ENCODE peak calls at places on chromosome 5, in ten cellular contexts. B, H, Y, I, F, R, O, X, P and V are unnamed samples.

GRCh38 chr5:172726966-172727365 is 44.0 kb downstream of the DUSP1 start:
- DNase-seq in B (no peak), H (no peak), Y (no peak), I (no peak), F (no peak), R (no peak), O (no peak), X (no peak), P (no peak), V (no peak)

GRCh38 chr5:113053614-113054013 is 77.0 kb downstream of the DCP2 start:
- DNase-seq in B (no peak), H (no peak), Y (no peak), I (no peak), F (no peak), R (no peak), O (no peak), X (no peak), P (no peak), V (no peak)

GRCh38 chr5:66498791-66499207 is 97.4 kb upstream of the MAST4 start:
- DNase-seq in B (no peak), H (no peak), Y (peak; percentile 96), I (no peak), F (no peak), R (peak; percentile 11), O (peak; percentile 41), X (peak; percentile 31), P (peak; percentile 58), V (no peak)

GRCh38 chr5:80481019-80481893 is 6.6 kb upstream of the FAM151B start:
- DNase-seq in B (peak; percentile 64), H (no peak), Y (peak; percentile 58), I (peak; percentile 51), F (no peak), R (peak; percentile 79), O (peak; percentile 59), X (peak; percentile 28), P (peak; percentile 78), V (no peak)

GRCh38 chr5:168006473-168007130 is 284.8 kb upstream of the WWC1 start:
- DNase-seq in B (no peak), H (no peak), Y (no peak), I (no peak), F (no peak), R (no peak), O (peak; percentile 41), X (no peak), P (no peak), V (no peak)

GRCh38 chr5:16871746-16872339 is 64.2 kb downstream of the MYO10 start:
- DNase-seq in B (no peak), H (no peak), Y (no peak), I (no peak), F (no peak), R (no peak), O (no peak), X (no peak), P (peak; percentile 80), V (no peak)

GRCh38 chr5:136018814-136019777 is 9.7 kb upstream of the TGFBI start:
- DNase-seq in B (no peak), H (no peak), Y (peak; percentile 56), I (no peak), F (peak; percentile 89), R (no peak), O (no peak), X (peak; percentile 82), P (peak; percentile 96), V (no peak)

GRCh38 chr5:102554728-102555127 is 55.9 kb upstream of the SLCO6A1 start:
- DNase-seq in B (peak; percentile 13), H (no peak), Y (peak; percentile 4), I (no peak), F (no peak), R (peak; percentile 47), O (peak; percentile 12), X (no peak), P (no peak), V (no peak)

GRCh38 chr5:139904566-139905400 is 109.2 kb downstream of the PSD2 start:
- DNase-seq in B (peak; percentile 76), H (no peak), Y (no peak), I (no peak), F (peak; percentile 61), R (peak; percentile 82), O (no peak), X (peak; percentile 62), P (no peak), V (no peak)

GRCh38 chr5:88882321-88883038 is 504 bp downstream of the MEF2C start:
- DNase-seq in B (no peak), H (no peak), Y (peak; percentile 7), I (no peak), F (no peak), R (no peak), O (peak; percentile 24), X (no peak), P (peak; percentile 40), V (no peak)

GRCh38 chr5:157571357-157571827 is 4.2 kb downstream of the ADAM19 start:
- DNase-seq in B (peak; percentile 60), H (no peak), Y (no peak), I (no peak), F (no peak), R (peak; percentile 44), O (peak; percentile 45), X (no peak), P (peak; percentile 56), V (no peak)

GRCh38 chr5:167688731-167689130 is 602.7 kb upstream of the WWC1 start:
- DNase-seq in B (no peak), H (no peak), Y (peak; percentile 80), I (no peak), F (no peak), R (no peak), O (no peak), X (no peak), P (peak; percentile 58), V (no peak)

GRCh38 chr5:54639621-54640020 is 122.1 kb downstream of the SNX18 start:
- DNase-seq in B (no peak), H (no peak), Y (no peak), I (no peak), F (no peak), R (peak; percentile 27), O (no peak), X (no peak), P (no peak), V (no peak)

GRCh38 chr5:98568336-98568735 is 205.1 kb upstream of the RGMB start:
- DNase-seq in B (no peak), H (no peak), Y (no peak), I (no peak), F (no peak), R (no peak), O (no peak), X (no peak), P (peak; percentile 66), V (no peak)

GRCh38 chr5:90549729-90550275 is 8.8 kb upstream of the ADGRV1 start:
- DNase-seq in B (no peak), H (no peak), Y (no peak), I (no peak), F (no peak), R (no peak), O (no peak), X (no peak), P (no peak), V (no peak)
- H3K36me3 ChIP-seq in B (no peaks in the 10 kb centered on the region), H (no peaks in the 10 kb centered on the region), Y (no peaks in the 10 kb centered on the region), I (no peaks in the 10 kb centered on the region), F (no peaks in the 10 kb centered on the region), R (no peaks in the 10 kb centered on the region), O (no peaks in the 10 kb centered on the region), X (no peaks in the 10 kb centered on the region), P (no peaks in the 10 kb centered on the region), V (no peaks in the 10 kb centered on the region)

GRCh38 chr5:313806-314376 is 7.6 kb upstream of the AHRR start:
- DNase-seq in B (no peak), H (no peak), Y (no peak), I (no peak), F (no peak), R (no peak), O (no peak), X (no peak), P (no peak), V (no peak)
- H3K36me3 ChIP-seq in B (peaks cover 7% of the 10 kb centered on the region), H (peaks cover 24% of the 10 kb centered on the region), Y (peaks cover 29% of the 10 kb centered on the region), I (peaks cover 10% of the 10 kb centered on the region), F (peaks cover 62% of the 10 kb centered on the region), R (no peaks in the 10 kb centered on the region), O (no peaks in the 10 kb centered on the region), X (peaks cover 57% of the 10 kb centered on the region), P (peaks cover 5% of the 10 kb centered on the region), V (peaks cover 14% of the 10 kb centered on the region)

DNA sequence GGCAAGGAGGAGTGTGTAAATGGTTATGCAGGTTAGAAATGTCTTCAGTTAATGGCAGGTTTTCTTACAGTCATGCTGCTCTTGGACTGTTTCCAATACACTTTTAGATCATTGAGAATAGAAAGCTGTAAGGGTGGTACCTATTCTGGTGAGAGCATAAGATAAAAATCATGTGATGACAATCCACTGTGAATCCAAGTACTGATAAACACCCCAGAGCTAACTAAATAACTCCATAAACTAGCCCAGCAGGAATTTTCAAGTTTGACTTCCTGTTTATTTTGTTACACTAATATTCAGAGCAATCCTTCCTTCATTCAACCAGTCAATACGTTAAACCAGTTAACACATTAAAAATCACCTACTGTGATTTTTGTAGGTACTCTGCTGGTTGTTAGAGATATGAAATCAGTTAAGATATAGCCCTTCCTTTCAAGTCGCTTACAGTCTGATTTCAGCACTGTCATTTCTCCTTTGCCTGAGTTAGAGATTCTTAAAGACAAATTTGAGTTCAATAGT is 22.6 kb downstream of the VCAN start:
- DNase-seq in B (no peak), H (no peak), Y (no peak), I (no peak), F (no peak), R (no peak), O (no peak), X (no peak), P (no peak), V (no peak)
- H3K36me3 ChIP-seq in B (peaks cover 93% of the 10 kb centered on the region), H (no peaks in the 10 kb centered on the region), Y (peaks cover 1% of the 10 kb centered on the region), I (no peaks in the 10 kb centered on the region), F (no peaks in the 10 kb centered on the region), R (peaks cover 26% of the 10 kb centered on the region), O (peaks cover 81% of the 10 kb centered on the region), X (peaks cover 94% of the 10 kb centered on the region), P (peaks cover 67% of the 10 kb centered on the region), V (no peaks in the 10 kb centered on the region)

DNA sequence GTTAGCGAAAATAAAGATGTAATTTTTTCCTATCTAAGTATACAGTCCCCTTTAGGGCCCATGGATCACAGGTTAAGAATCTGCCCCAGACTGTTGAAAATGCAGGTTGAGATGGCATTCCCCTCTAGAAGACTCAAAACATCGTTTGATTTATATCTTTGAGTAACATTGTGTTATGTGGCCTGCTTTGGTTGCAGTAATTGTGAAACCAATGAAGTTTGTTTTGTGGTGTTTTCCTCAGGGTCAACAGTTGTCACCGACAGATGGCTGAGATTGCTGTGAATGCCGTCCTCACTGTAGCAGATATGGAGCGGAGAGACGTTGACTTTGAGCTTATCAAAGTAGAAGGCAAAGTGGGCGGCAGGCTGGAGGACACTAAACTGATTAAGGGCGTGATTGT is 7.8 kb downstream of the CCT5 start:
- DNase-seq in B (no peak), H (no peak), Y (no peak), I (no peak), F (no peak), R (no peak), O (no peak), X (no peak), P (no peak), V (no peak)
- H3K36me3 ChIP-seq in B (peaks cover 81% of the 10 kb centered on the region), H (peaks cover 77% of the 10 kb centered on the region), Y (peaks cover 37% of the 10 kb centered on the region), I (peaks cover 75% of the 10 kb centered on the region), F (peaks cover 96% of the 10 kb centered on the region), R (peaks cover 87% of the 10 kb centered on the region), O (peaks cover 68% of the 10 kb centered on the region), X (peaks cover 96% of the 10 kb centered on the region), P (peaks cover 86% of the 10 kb centered on the region), V (peaks cover 79% of the 10 kb centered on the region)